ENCODE peak calls at places on chromosomes 1 and 21, in six cellular contexts. M is psoas muscle, F is A549, D is cardiac muscle cell, U is prostate gland, W is HFF-Myc. L is an unnamed sample.

GRCh38 chr1:180566048-180566447 is 7.3 kb downstream of the OVAAL start:
- DNase-seq in F (no peak), U (no peak), W (no peak), D (no peak), M (no peak), L (no peak)

GRCh38 chr1:42420911-42421585 is 34.8 kb downstream of the ZMYND12 start:
- DNase-seq in M (no peak), F (no peak), W (peak; percentile 32), U (peak; percentile 59), D (peak; percentile 82), L (peak; percentile 27)

GRCh38 chr1:179001451-179001850 is 24.2 kb upstream of the FAM20B start:
- DNase-seq in W (no peak), M (no peak), D (no peak), U (no peak), F (no peak), L (no peak)

GRCh38 chr1:23132033-23132432 is 36.6 kb downstream of the LUZP1 start:
- DNase-seq in W (no peak), U (no peak), M (no peak), D (no peak), F (no peak), L (no peak)

GRCh38 chr1:67019600-67020136 is 34.3 kb downstream of the SLC35D1 start:
- DNase-seq in W (peak; percentile 24), D (peak; percentile 37), M (no peak), F (no peak), U (no peak), L (no peak)

GRCh38 chr1:204450461-204451257 is 39.0 kb upstream of the PPP1R15B start:
- DNase-seq in F (peak; percentile 39), D (peak; percentile 39), U (peak; percentile 46), M (peak; percentile 89), W (no peak), L (no peak)

GRCh38 chr1:236645016-236645680 is 40.8 kb upstream of the HEATR1 start:
- DNase-seq in W (no peak), D (no peak), F (no peak), M (no peak), U (no peak), L (no peak)

GRCh38 chr1:25990702-25991395 is 7.0 kb downstream of the PAFAH2 start:
- DNase-seq in W (no peak), F (no peak), U (no peak), D (no peak), M (no peak), L (no peak)

GRCh38 chr21:18164933-18165332 is 79.7 kb upstream of the CHODL start:
- DNase-seq in D (no peak), F (no peak), U (no peak), M (no peak), W (no peak), L (no peak)

GRCh38 chr1:117114816-117115215 is 6.7 kb downstream of the TRIM45 start:
- DNase-seq in U (no peak), D (no peak), W (no peak), F (no peak), M (no peak), L (no peak)

GRCh38 chr1:153922076-153922837 is 515 bp downstream of the GATAD2B start:
- DNase-seq in D (no peak), U (peak; percentile 22), M (peak; percentile 72), F (peak; percentile 49), W (no peak), L (no peak)

GRCh38 chr1:234848972-234849641 is 239.1 kb upstream of the IRF2BP2 start:
- DNase-seq in U (no peak), W (no peak), D (no peak), F (no peak), M (no peak), L (no peak)

GRCh38 chr1:35049116-35049515 is 17.4 kb upstream of the ZMYM6 start:
- DNase-seq in U (no peak), D (no peak), F (no peak), M (no peak), W (no peak), L (no peak)

GRCh38 chr1:204268101-204268500 is 54.3 kb upstream of the GOLT1A start:
- DNase-seq in F (no peak), M (no peak), D (no peak), W (no peak), U (no peak), L (no peak)

GRCh38 chr1:241888232-241888631 is 40.2 kb downstream of the EXO1 start:
- DNase-seq in D (no peak), W (no peak), U (no peak), M (no peak), F (no peak), L (no peak)

GRCh38 chr1:173114381-173114780 is 63.6 kb upstream of the TNFSF18 start:
- DNase-seq in U (no peak), M (no peak), D (no peak), W (no peak), F (no peak), L (no peak)

GRCh38 chr1:6866825-6867224 is 81.6 kb downstream of the CAMTA1 start:
- DNase-seq in W (no peak), U (no peak), F (no peak), M (no peak), D (no peak), L (no peak)

GRCh38 chr1:27621067-27621920 is 13.7 kb downstream of the FGR start:
- DNase-seq in W (no peak), M (no peak), F (no peak), D (no peak), U (no peak), L (no peak)

GRCh38 chr1:182811975-182812727 is 22.6 kb downstream of the NPL start:
- DNase-seq in F (no peak), U (no peak), W (no peak), M (no peak), D (no peak), L (no peak)
- TF ChIP-seq CTCF in F (no peak), U (no peak), W (no peak), M (no peak), D (no peak), L (no peak)

DNA sequence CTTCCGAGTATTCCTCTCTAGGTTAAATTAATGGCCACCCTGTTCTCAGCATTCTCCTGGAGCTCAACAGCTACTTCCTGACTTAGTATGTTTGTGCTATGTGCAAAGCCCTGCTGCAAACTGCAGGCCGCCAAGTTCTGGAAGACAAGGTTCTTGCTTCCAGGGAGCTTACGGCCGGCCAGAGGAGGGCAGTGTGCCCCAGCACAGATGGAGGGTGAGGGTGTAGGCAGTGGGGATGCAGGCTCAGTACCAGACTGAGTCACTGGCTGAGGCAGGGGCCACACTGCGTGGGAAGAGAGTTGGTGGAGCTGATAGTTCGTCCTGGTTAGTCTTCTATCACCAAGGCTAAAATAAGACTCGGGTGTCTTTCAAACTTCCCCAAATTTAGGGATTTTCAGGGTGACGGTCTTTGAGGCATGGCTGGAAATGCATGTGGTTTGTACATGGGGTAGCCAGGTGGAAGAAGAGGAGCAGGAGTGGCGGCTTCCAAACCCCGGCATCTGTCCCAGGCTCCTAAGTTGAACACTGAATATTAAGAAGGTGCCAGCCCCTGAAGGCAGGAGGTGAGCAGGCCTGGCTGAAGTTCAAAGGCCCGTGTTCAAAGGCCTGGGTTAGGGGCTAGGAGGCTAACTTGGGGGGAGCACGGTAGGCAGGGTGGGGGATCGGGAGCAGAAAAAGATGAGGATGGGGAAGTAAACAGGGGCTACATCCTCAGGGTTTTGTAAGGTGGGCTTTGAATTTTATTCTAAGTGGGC is 42.9 kb downstream of the ELK4 start:
- DNase-seq in D (peak; percentile 44), F (no peak), M (peak; percentile 50), W (no peak), U (no peak), L (no peak)
- TF ChIP-seq CTCF in D (peak; percentile 70), F (peak; percentile 31), M (peak; percentile 19), W (peak; percentile 70), U (no peak), L (peak; percentile 54)

DNA sequence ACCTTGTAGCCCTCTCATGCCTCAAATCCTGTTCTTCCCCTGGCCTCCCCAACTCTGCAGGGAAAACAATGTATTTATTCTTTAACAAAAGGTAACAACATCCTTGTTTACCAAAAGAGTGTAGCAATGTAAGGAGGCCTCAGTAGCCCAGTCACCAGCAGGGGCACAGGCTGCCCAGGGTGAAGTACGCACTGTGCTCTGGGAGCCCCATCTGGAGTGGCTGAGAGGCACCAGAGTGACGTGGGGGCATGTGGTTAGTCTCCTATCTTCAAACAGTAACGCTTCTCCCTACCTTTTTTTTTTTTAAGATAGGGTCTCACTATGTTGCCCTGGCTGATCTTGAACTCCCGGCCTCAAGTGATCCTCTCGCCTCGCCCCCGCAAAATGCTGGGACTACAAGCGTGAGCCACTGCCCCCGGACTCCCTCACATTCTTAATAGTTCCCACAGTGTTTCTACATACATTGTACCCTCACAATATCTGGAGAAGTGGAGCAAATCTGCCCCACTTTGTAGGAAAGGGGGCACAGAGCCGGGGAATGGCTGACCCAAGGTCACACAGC is 51.3 kb upstream of the ECE1 start:
- DNase-seq in F (no peak), D (no peak), W (no peak), M (no peak), U (no peak), L (no peak)
- TF ChIP-seq CTCF in F (no peak), D (no peak), W (no peak), M (no peak), U (no peak), L (no peak)

DNA sequence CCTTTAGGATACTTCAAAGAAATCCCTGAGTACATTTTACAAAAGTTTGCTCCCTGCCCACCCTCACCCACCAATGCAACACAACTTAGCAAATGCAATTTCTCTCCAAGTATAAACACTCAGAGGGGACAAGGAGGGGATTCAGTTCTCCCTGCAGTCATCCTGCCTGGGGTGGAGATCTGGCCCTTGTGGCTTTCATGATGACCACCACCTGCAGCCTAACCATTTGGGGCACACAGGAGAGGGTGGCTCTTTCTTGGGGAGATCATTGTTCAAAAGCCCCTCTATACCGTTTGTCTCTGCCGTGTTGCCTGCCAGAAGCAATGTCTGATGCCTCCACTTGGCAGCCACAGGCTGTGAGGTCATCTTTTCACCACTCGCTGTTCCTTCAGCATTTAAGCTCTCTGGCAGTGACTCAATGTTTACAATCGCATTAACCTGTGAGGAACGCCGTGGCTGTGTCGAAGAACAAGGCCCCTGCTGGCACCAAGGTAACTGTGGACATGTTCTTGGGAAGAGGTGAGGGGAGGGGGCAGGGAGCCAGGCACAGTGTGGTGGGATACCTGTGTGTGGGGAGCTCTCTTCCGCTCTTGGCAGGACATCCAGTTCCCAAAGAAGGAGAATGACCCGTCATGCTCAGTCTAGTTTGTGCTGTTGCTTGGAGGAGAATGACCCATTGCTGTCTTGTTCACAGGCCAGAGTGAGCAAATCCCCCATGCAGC is 103.9 kb upstream of the DUSP10 start:
- DNase-seq in M (no peak), D (no peak), U (peak; percentile 76), F (peak; percentile 11), W (no peak), L (no peak)
- TF ChIP-seq CTCF in M (no peak), D (no peak), U (no peak), F (no peak), W (no peak), L (no peak)

DNA sequence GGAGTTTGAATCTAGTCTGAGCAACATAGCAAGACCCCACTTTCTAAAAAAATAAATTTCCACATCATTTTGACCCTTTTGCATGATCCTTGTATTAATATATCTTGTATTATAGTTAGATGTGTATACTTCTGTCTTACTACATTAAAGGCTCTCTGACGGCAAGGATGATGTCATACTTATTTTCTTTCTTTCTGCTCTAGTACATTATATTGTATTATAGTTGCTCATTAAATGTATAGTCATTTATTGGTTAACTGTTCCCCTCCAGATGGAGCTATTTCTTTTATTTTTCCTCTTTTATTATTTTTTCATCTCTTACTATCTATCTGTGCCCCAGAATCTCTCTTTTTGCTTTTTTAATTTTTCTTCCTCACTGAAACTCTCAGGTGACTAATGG is 15.0 kb upstream of the OLFML2B start:
- DNase-seq in M (no peak), W (no peak), F (no peak), D (no peak), U (no peak), L (no peak)
- TF ChIP-seq CTCF in M (no peak), W (no peak), F (peak; percentile 11), D (no peak), U (no peak), L (no peak)

GRCh38 chr21:33302796-33303195 is 22.0 kb upstream of the IFNAR1 start:
- DNase-seq in F (no peak), M (no peak), W (no peak), D (no peak), U (no peak), L (no peak)
- TF ChIP-seq CTCF in F (no peak), M (no peak), W (no peak), D (no peak), U (no peak), L (no peak)

L was measured in AG09319.